ENCODE peak calls at places on chromosomes 1 and 21, in nine cellular contexts. X, W, Z, M, R, I, Q, K and U are unnamed samples.

GRCh38 chr1:226656601-226657277 is 82.3 kb downstream of the ITPKB start:
- DNase-seq in Z (peak; percentile 81), K (no peak), R (no peak), I (no peak), M (peak; percentile 66), Q (peak; percentile 68), X (no peak), W (peak; percentile 50), U (peak; percentile 93)

GRCh38 chr1:107076846-107077245 is 20.4 kb downstream of the PRMT6 start:
- DNase-seq in Z (no peak), K (peak; percentile 57), W (no peak), I (no peak), M (peak; percentile 97), R (peak; percentile 26), X (peak; percentile 10), Q (no peak), U (peak; percentile 91)

GRCh38 chr1:31793086-31793485 is 22.7 kb downstream of the SPOCD1 start:
- DNase-seq in X (no peak), I (no peak), K (no peak), Q (no peak), R (no peak), W (no peak), M (no peak), Z (no peak), U (no peak)

GRCh38 chr1:205619376-205619775 is 12.4 kb downstream of the ELK4 start:
- DNase-seq in W (no peak), I (no peak), M (no peak), R (no peak), K (no peak), Z (no peak), X (no peak), Q (no peak), U (no peak)

GRCh38 chr1:17539526-17540254 is at the start of gene ARHGEF10L:
- DNase-seq in X (peak; percentile 74), I (peak; percentile 69), R (no peak), M (no peak), Q (peak; percentile 88), Z (no peak), K (no peak), W (no peak), U (peak; percentile 79)

GRCh38 chr1:30919025-30919881 is 10.7 kb upstream of the SDC3 start:
- DNase-seq in I (peak; percentile 80), K (peak; percentile 44), M (peak; percentile 50), X (no peak), Q (no peak), W (no peak), Z (peak; percentile 9), R (no peak), U (peak; percentile 81)

GRCh38 chr1:229803601-229804217 is 177.7 kb downstream of the URB2 start:
- DNase-seq in R (no peak), M (peak; percentile 68), I (peak; percentile 66), Q (no peak), Z (no peak), W (no peak), X (no peak), K (no peak), U (no peak)

GRCh38 chr1:158496379-158496778 is 24.4 kb downstream of the OR10R2 start:
- DNase-seq in K (peak; percentile 71), X (peak; percentile 51), W (peak; percentile 24), M (peak; percentile 16), R (no peak), Z (peak; percentile 42), Q (no peak), I (peak; percentile 19), U (peak; percentile 4)

GRCh38 chr1:147833231-147833840 is 69.3 kb upstream of the GJA8 start:
- DNase-seq in R (no peak), Z (no peak), W (no peak), Q (no peak), I (peak; percentile 69), X (no peak), K (no peak), M (peak; percentile 44), U (no peak)

GRCh38 chr1:92536593-92537332 is 50.0 kb upstream of the GFI1 start:
- DNase-seq in M (peak; percentile 26), Q (no peak), K (no peak), W (no peak), R (no peak), X (no peak), Z (peak; percentile 21), I (peak; percentile 45), U (peak; percentile 57)

GRCh38 chr1:182205378-182206022 is 144.0 kb upstream of the ZNF648 start:
- DNase-seq in R (no peak), I (peak; percentile 45), Q (no peak), X (no peak), K (no peak), W (no peak), M (no peak), Z (no peak), U (no peak)

GRCh38 chr1:31733389-31734219 is 29.8 kb upstream of the COL16A1 start:
- DNase-seq in M (no peak), K (no peak), Q (peak; percentile 89), X (no peak), W (no peak), I (no peak), R (no peak), Z (no peak), U (no peak)

GRCh38 chr1:111559736-111560279 is 56.4 kb upstream of the ADORA3 start:
- DNase-seq in W (no peak), R (no peak), M (peak; percentile 43), Q (no peak), K (no peak), I (no peak), X (no peak), Z (no peak), U (peak; percentile 88)

GRCh38 chr1:24897263-24898151 is 32.6 kb downstream of the RUNX3 start:
- DNase-seq in W (no peak), I (no peak), R (no peak), Z (no peak), Q (peak; percentile 14), X (no peak), K (no peak), M (no peak), U (no peak)

GRCh38 chr21:43716376-43717165 is 2.4 kb upstream of the PDXK start:
- DNase-seq in I (no peak), R (no peak), Q (no peak), K (no peak), Z (peak; percentile 97), X (no peak), W (peak; percentile 86), M (no peak), U (peak; percentile 54)

GRCh38 chr1:40092811-40093617 is 4.0 kb downstream of the PPT1 start:
- DNase-seq in M (no peak), W (no peak), Z (no peak), R (no peak), X (no peak), K (no peak), I (no peak), Q (no peak), U (no peak)

GRCh38 chr1:14282583-14283186 is 315.8 kb upstream of the KAZN start:
- DNase-seq in Z (no peak), X (peak; percentile 7), I (no peak), K (peak; percentile 37), W (no peak), R (no peak), Q (no peak), M (peak; percentile 48), U (peak; percentile 9)

GRCh38 chr1:223771469-223771813 is 59.1 kb downstream of the CAPN2 start:
- DNase-seq in Z (peak; percentile 0), X (no peak), R (no peak), K (no peak), Q (no peak), W (no peak), M (no peak), I (no peak), U (no peak)

GRCh38 chr21:41979751-41980369 is 26.0 kb upstream of the C2CD2 start:
- DNase-seq in X (no peak), W (no peak), M (peak; percentile 44), Z (no peak), K (no peak), I (no peak), Q (no peak), R (no peak), U (no peak)
- H3K4me2 ChIP-seq in X (no peak overlapping the region), W (no peak overlapping the region), M (no peak overlapping the region), Z (no peak overlapping the region), K (no peak overlapping the region), I (no peak overlapping the region), Q (no peak overlapping the region), R (no peak overlapping the region), U (no peak overlapping the region)

DNA sequence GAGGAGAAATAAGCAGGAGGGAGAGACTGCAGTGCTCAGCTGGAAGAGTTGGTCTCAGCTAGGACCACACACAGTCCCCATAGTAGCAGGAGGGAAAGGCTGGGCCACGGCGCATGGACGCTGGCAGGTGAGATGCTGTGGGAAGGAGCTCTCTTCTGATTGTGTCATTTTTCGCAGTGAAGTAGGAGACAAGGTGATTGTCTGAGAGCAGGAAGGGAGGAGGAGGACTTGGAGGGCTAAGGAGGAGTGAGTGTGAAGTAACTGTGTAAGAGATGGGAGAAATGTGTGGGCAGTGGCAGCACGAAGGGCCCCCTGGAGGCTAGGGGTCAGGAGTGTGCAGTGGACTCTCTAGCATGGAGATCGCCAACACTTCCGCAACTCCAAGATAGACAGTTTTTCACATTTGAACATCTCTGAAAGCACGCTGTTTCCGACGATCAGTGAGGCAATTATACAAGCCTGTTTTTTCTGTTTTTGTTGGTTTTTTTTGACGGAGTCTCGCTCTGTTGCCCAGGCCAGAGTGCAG is 26.4 kb upstream of the KCNC4 start:
- DNase-seq in I (no peak), R (no peak), K (no peak), Z (no peak), X (no peak), W (no peak), M (no peak), Q (no peak), U (no peak)
- TF ChIP-seq EZH2phosphoT487 in I (no peak), R (no peak), K (no peak), Z (no peak), X (no peak), W (no peak), M (no peak), Q (no peak), U (no peak)

GRCh38 chr1:155946633-155947219 is 5.3 kb downstream of the RXFP4 start:
- DNase-seq in X (no peak), Q (no peak), Z (no peak), K (no peak), W (no peak), M (no peak), R (no peak), I (no peak), U (no peak)
- H3K36me3 ChIP-seq in X (peaks cover 7% of the 10 kb centered on the region), Q (peaks cover 39% of the 10 kb centered on the region), Z (peaks cover 21% of the 10 kb centered on the region), K (peaks cover 29% of the 10 kb centered on the region), W (peaks cover 50% of the 10 kb centered on the region), M (peaks cover 36% of the 10 kb centered on the region), R (peaks cover 23% of the 10 kb centered on the region), I (no peaks in the 10 kb centered on the region), U (peaks cover 52% of the 10 kb centered on the region)

DNA sequence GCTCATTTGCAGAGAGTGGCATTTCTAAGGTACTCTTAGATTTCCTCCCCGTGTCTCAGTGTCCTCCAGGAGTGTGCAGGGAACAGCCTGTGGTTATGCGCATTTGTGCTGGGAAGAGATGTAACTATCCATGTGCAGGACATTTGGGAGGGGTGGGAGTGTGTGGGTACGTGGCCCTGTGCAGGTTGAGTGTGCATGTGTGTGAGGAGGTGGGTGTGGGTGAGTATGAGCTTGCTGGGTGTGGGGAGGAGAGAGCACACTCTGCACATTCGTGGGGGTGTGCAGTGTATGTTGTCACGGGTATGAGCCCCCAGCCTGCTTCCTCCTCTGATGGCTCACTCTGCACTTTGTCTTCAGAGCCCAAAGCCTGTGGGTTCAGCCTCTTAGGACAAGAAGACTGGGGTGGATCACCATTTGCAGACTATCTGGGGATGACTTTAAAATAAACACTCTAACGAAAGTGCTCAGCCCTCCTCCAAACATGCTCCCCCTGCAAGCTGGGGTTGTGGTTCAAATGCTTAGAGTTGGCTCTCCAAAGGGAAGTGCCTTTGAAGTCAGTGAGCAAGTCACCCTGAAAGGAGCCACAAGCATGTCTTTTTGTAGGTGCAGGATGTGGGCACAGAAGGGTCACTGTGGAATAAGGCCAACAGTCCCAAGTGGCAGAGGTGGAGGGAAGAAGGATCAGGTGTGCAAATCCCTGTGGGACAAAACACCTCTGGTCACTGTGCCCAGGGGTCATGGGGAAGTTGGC is 295.4 kb downstream of the RRAGC start:
- DNase-seq in W (no peak), Q (no peak), X (no peak), R (no peak), M (no peak), Z (no peak), K (no peak), I (no peak), U (no peak)
- H3K4me2 ChIP-seq in W (no peak overlapping the region), Q (no peak overlapping the region), X (no peak overlapping the region), R (no peak overlapping the region), M (no peak overlapping the region), Z (no peak overlapping the region), K (no peak overlapping the region), I (no peak overlapping the region), U (no peak overlapping the region)